ENCODE peak calls at places on chromosomes 3 and 15, in nine cellular contexts. K is NCI-H1417; E is Ammon's horn; U is activated CD4-positive, alpha-beta T cell treated with anti-CD3 and anti-CD28 coated beads, Interleukin-2, amount 50 U/mL, for 24 hours; S is ACHN; C is fibroblast of mammary gland; L is right cardiac atrium; A is activated naive CD4-positive, alpha-beta T cell treated with anti-CD3 and anti-CD28 coated beads, Interleukin-2, amount 10 ng/mL, durations not matched to agents 7 days and 5 days; X is activated CD8-positive, alpha-beta memory T cell treated with anti-CD3 and anti-CD28 coated beads, Interleukin-2, amount 50 U/mL, for 4 hours. F is an unnamed sample.

GRCh38 chr3:121243208-121243607 is 302.6 kb downstream of the POLQ start:
- DNase-seq in K (no peak), E (no peak), U (no peak), S (no peak), C (no peak), L (no peak), A (no peak), X (no peak), F (no peak)

GRCh38 chr15:96362759-96363678 is 32.5 kb downstream of the NR2F2 start:
- DNase-seq in K (peak), E (no peak), U (no peak), S (no peak), C (no peak), L (no peak), A (no peak), X (no peak), F (no peak)

GRCh38 chr15:90036806-90037509 is 35.8 kb downstream of the ZNF710 start:
- DNase-seq in K (no peak), E (no peak), U (no peak), S (no peak), C (no peak), L (no peak), A (no peak), X (no peak), F (peak)

GRCh38 chr15:99615460-99615859 is 49.7 kb downstream of the MEF2A start:
- DNase-seq in K (no peak), E (no peak), U (no peak), S (no peak), C (no peak), L (no peak), A (no peak), X (no peak), F (no peak)

GRCh38 chr15:78960308-78960707 is 15.5 kb upstream of the CTSH start:
- DNase-seq in K (no peak), E (no peak), U (no peak), S (no peak), C (no peak), L (no peak), A (no peak), X (no peak), F (no peak)

GRCh38 chr15:52862657-52863056 is 72.5 kb upstream of the ONECUT1 start:
- DNase-seq in K (no peak), E (no peak), U (no peak), S (no peak), C (no peak), L (no peak), A (no peak), X (no peak), F (no peak)

GRCh38 chr15:72077950-72078349 is 40.0 kb downstream of the MYO9A start:
- DNase-seq in K (no peak), E (no peak), U (no peak), S (no peak), C (no peak), L (no peak), A (no peak), X (no peak), F (no peak)

GRCh38 chr15:68252925-68253534 is 23.5 kb upstream of the CLN6 start:
- DNase-seq in K (peak), E (peak), U (no peak), S (peak), C (peak), L (no peak), A (peak), X (peak), F (no peak)

GRCh38 chr3:119794971-119795612 is 13.2 kb downstream of the NR1I2 start:
- DNase-seq in K (no peak), E (no peak), U (no peak), S (peak), C (peak), L (no peak), A (no peak), X (no peak), F (no peak)

GRCh38 chr3:186815490-186815889 is 9.2 kb upstream of the RFC4 start:
- DNase-seq in K (no peak), E (no peak), U (no peak), S (peak), C (peak), L (no peak), A (no peak), X (no peak), F (no peak)

GRCh38 chr3:13707456-13707855 is 158.5 kb downstream of the FBLN2 start:
- DNase-seq in K (no peak), E (no peak), U (no peak), S (no peak), C (no peak), L (no peak), A (no peak), X (no peak), F (peak)

GRCh38 chr3:46905661-46906451 is 28.3 kb downstream of the PTH1R start:
- DNase-seq in K (no peak), E (no peak), U (no peak), S (no peak), C (no peak), L (peak), A (no peak), X (no peak), F (no peak)

GRCh38 chr15:40313531-40314398 is 6.0 kb upstream of the PLCB2 start:
- DNase-seq in K (peak), E (peak), U (no peak), S (no peak), C (no peak), L (no peak), A (no peak), X (peak), F (no peak)

F was measured in activated effector memory CD4-positive, alpha-beta T cell treated with anti-CD3 and anti-CD28 coated beads, Interleukin-2, amount 50 U/mL, for 16 hours.